ENCODE peak calls at places on chromosome 16, in six cellular contexts. S is WTC11; J is cardiac muscle cell; H is B cell; D is dorsolateral prefrontal cortex; T is CD4-positive, alpha-beta T cell. Q is an unnamed sample.

GRCh38 chr16:85066346-85066885 is 38.8 kb downstream of the KIAA0513 start:
- DNase-seq in S (no peak), J (no peak), H (no peak), D (no peak), T (no peak), Q (no peak)

GRCh38 chr16:48833461-48833860 is 223.5 kb upstream of the N4BP1 start:
- DNase-seq in S (no peak), J (no peak), H (no peak), D (no peak), T (no peak), Q (no peak)

GRCh38 chr16:88591577-88592021 is 21.4 kb downstream of the ZC3H18 start:
- DNase-seq in S (no peak), J (no peak), H (no peak), D (no peak), T (no peak), Q (no peak)

GRCh38 chr16:1082266-1082951 is 9.9 kb downstream of the SSTR5 start:
- DNase-seq in S (no peak), J (no peak), H (no peak), D (no peak), T (no peak), Q (no peak)

GRCh38 chr16:86222541-86222940 is 287.8 kb upstream of the FOXF1 start:
- DNase-seq in S (no peak), J (no peak), H (no peak), D (no peak), T (no peak), Q (no peak)

GRCh38 chr16:31128711-31129567 is 6.6 kb downstream of the PRSS8 start:
- DNase-seq in S (no peak), J (no peak), H (no peak), D (no peak), T (no peak), Q (no peak)

GRCh38 chr16:3274490-3274889 is 8.8 kb upstream of the ZNF263 start:
- DNase-seq in S (no peak), J (peak; percentile 32), H (no peak), D (no peak), T (no peak), Q (no peak)

GRCh38 chr16:11100239-11100750 is 155.7 kb downstream of the SOCS1 start:
- DNase-seq in S (peak; percentile 37), J (peak; percentile 26), H (no peak), D (no peak), T (no peak), Q (no peak)

GRCh38 chr16:27706803-27707685 is 157.1 kb downstream of the KATNIP start:
- DNase-seq in S (no peak), J (no peak), H (no peak), D (no peak), T (no peak), Q (no peak)

GRCh38 chr16:24499193-24499814 is 40.1 kb upstream of the RBBP6 start:
- DNase-seq in S (peak; percentile 75), J (peak; percentile 65), H (no peak), D (peak; percentile 41), T (no peak), Q (peak; percentile 77)

GRCh38 chr16:6616746-6617145 is 715.9 kb upstream of the RBFOX1 start:
- DNase-seq in S (no peak), J (no peak), H (no peak), D (no peak), T (no peak), Q (no peak)

GRCh38 chr16:66832661-66833305 is 2.0 kb upstream of the NAE1 start:
- DNase-seq in S (no peak), J (no peak), H (no peak), D (no peak), T (no peak), Q (no peak)

GRCh38 chr16:26791166-26791565 is 275.6 kb upstream of the C16orf82 start:
- DNase-seq in S (no peak), J (no peak), H (no peak), D (no peak), T (no peak), Q (no peak)

GRCh38 chr16:30761427-30761927 is 385 bp downstream of the CFAP119 start:
- DNase-seq in S (peak; percentile 56), J (peak; percentile 70), H (peak; percentile 64), D (peak; percentile 39), T (no peak), Q (peak; percentile 74)

GRCh38 chr16:1941162-1941923 is 1.7 kb downstream of the MSRB1 start:
- DNase-seq in S (peak; percentile 72), J (no peak), H (no peak), D (no peak), T (no peak), Q (no peak)

GRCh38 chr16:47732122-47732805 is 271.1 kb downstream of the PHKB start:
- DNase-seq in S (no peak), J (no peak), H (no peak), D (no peak), T (no peak), Q (no peak)

GRCh38 chr16:88928405-88929375 is 48.3 kb downstream of the CBFA2T3 start:
- DNase-seq in S (no peak), J (no peak), H (no peak), D (no peak), T (no peak), Q (no peak)

GRCh38 chr16:1152123-1152638 is 725 bp upstream of the CACNA1H start:
- DNase-seq in S (peak; percentile 54), J (peak; percentile 56), H (peak; percentile 50), D (peak; percentile 31), T (peak; percentile 34), Q (no peak)

GRCh38 chr16:68704232-68704867 is 32.7 kb upstream of the CDH1 start:
- DNase-seq in S (peak; percentile 93), J (peak; percentile 82), H (peak; percentile 53), D (peak; percentile 80), T (peak; percentile 34), Q (peak; percentile 86)

GRCh38 chr16:72015124-72015523 is 6.6 kb downstream of the DHODH start:
- DNase-seq in S (no peak), J (no peak), H (no peak), D (no peak), T (no peak), Q (no peak)

GRCh38 chr16:59543641-59544040 is 809.5 kb upstream of the GOT2 start:
- DNase-seq in S (no peak), J (no peak), H (no peak), D (no peak), T (no peak), Q (no peak)

GRCh38 chr16:48535831-48536599 is 74.0 kb downstream of the N4BP1 start:
- DNase-seq in S (no peak), J (no peak), H (no peak), D (no peak), T (no peak), Q (peak; percentile 12)

GRCh38 chr16:59510008-59510424 is 775.9 kb upstream of the GOT2 start:
- DNase-seq in S (no peak), J (no peak), H (no peak), D (peak; percentile 8), T (no peak), Q (no peak)

GRCh38 chr16:22948603-22949368 is 134.8 kb downstream of the HS3ST2 start:
- DNase-seq in S (peak; percentile 88), J (peak; percentile 57), H (peak; percentile 70), D (peak; percentile 46), T (no peak), Q (peak; percentile 80)

GRCh38 chr16:88353232-88353631 is 29.5 kb upstream of the ZNF469 start:
- DNase-seq in S (no peak), J (no peak), H (no peak), D (no peak), T (no peak), Q (no peak)

GRCh38 chr16:87416826-87417471 is 24.8 kb downstream of the MAP1LC3B start:
- DNase-seq in S (no peak), J (no peak), H (no peak), D (no peak), T (no peak), Q (no peak)

GRCh38 chr16:3997231-3997841 is 116.8 kb upstream of the CREBBP start:
- DNase-seq in S (no peak), J (no peak), H (no peak), D (no peak), T (no peak), Q (no peak)